ENCODE peak calls at places on chromosome 1, in nine cellular contexts. J is Peyer's patch; V is CD4-positive, alpha-beta T cell; O is tibial artery; P is SK-N-SH; Q is neural progenitor cell; H is hepatocyte; G is dorsolateral prefrontal cortex; I is esophagus squamous epithelium. Y is an unnamed sample.

GRCh38 chr1:95308276-95308675 is 74.3 kb downstream of the RWDD3 start:
- DNase-seq in J (no peak), V (no peak), O (no peak), P (no peak), Q (no peak), H (no peak), G (no peak), I (no peak), Y (peak; percentile 8)

GRCh38 chr1:230710543-230710904 is 3.4 kb downstream of the AGT start:
- DNase-seq in J (no peak), V (no peak), O (no peak), P (no peak), Q (no peak), H (no peak), G (no peak), I (no peak), Y (no peak)

GRCh38 chr1:229786974-229787610 is 161.0 kb downstream of the URB2 start:
- DNase-seq in J (no peak), V (no peak), O (no peak), P (no peak), Q (no peak), H (no peak), G (no peak), I (no peak), Y (no peak)

GRCh38 chr1:78049396-78049795 is 3.6 kb downstream of the GIPC2 start:
- DNase-seq in J (no peak), V (no peak), O (no peak), P (no peak), Q (no peak), H (no peak), G (no peak), I (no peak), Y (no peak)

GRCh38 chr1:178282949-178283367 is 189.1 kb downstream of the RASAL2 start:
- DNase-seq in J (no peak), V (no peak), O (no peak), P (peak; percentile 24), Q (no peak), H (peak; percentile 44), G (no peak), I (no peak), Y (no peak)

GRCh38 chr1:23283660-23284602 is 60.2 kb downstream of the HNRNPR start:
- DNase-seq in J (no peak), V (no peak), O (no peak), P (no peak), Q (no peak), H (no peak), G (no peak), I (no peak), Y (no peak)

GRCh38 chr1:167734841-167735240 is 13.1 kb downstream of the MPZL1 start:
- DNase-seq in J (no peak), V (no peak), O (no peak), P (no peak), Q (no peak), H (no peak), G (no peak), I (no peak), Y (no peak)

GRCh38 chr1:67958472-67958871 is 92.0 kb downstream of the DIRAS3 start:
- DNase-seq in J (no peak), V (no peak), O (no peak), P (no peak), Q (no peak), H (no peak), G (no peak), I (no peak), Y (no peak)

GRCh38 chr1:244957122-244957521 is 92.8 kb upstream of the HNRNPU start:
- DNase-seq in J (no peak), V (no peak), O (no peak), P (no peak), Q (no peak), H (no peak), G (no peak), I (no peak), Y (no peak)

GRCh38 chr1:9269078-9269501 is 23.6 kb upstream of the SPSB1 start:
- DNase-seq in J (no peak), V (no peak), O (no peak), P (no peak), Q (no peak), H (no peak), G (peak; percentile 28), I (no peak), Y (no peak)

GRCh38 chr1:63320024-63320799 is 2.2 kb upstream of the FOXD3 start:
- DNase-seq in J (no peak), V (no peak), O (no peak), P (peak; percentile 65), Q (peak; percentile 61), H (peak; percentile 6), G (no peak), I (no peak), Y (no peak)

GRCh38 chr1:21258331-21259134 is 31.7 kb downstream of the ECE1 start:
- DNase-seq in J (no peak), V (no peak), O (no peak), P (no peak), Q (no peak), H (no peak), G (no peak), I (no peak), Y (no peak)

DNA sequence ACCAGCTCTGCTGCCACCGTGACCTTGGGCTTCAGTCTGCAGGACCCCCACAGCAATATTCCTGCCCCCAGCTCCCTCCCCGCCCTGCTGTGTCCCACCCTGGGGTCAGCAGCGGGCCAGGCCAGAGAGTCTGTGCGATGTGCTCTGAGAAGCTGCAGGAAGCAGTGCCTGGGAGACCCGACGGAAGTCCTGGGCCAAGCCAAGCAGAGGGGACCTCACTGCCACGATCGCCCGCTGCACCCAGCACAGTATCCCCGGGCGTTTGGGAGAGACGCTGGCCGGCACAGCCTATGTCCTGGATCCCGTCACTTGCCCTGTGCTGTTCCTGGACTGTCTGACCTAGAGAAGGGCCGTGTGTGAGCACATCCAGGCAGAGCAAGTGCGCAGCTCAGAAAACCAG is 106.6 kb upstream of the TTC34 start:
- DNase-seq in J (no peak), V (no peak), O (no peak), P (no peak), Q (no peak), H (no peak), G (no peak), I (no peak), Y (no peak)
- H3K27me3 ChIP-seq in J (no peaks in the 10 kb centered on the region), V (no peaks in the 10 kb centered on the region), O (peaks cover 30% of the 10 kb centered on the region), P (no peaks in the 10 kb centered on the region), Q (no peaks in the 10 kb centered on the region), H (no peaks in the 10 kb centered on the region), G (no peaks in the 10 kb centered on the region), I (no peaks in the 10 kb centered on the region), Y (peaks cover 34% of the 10 kb centered on the region)

DNA sequence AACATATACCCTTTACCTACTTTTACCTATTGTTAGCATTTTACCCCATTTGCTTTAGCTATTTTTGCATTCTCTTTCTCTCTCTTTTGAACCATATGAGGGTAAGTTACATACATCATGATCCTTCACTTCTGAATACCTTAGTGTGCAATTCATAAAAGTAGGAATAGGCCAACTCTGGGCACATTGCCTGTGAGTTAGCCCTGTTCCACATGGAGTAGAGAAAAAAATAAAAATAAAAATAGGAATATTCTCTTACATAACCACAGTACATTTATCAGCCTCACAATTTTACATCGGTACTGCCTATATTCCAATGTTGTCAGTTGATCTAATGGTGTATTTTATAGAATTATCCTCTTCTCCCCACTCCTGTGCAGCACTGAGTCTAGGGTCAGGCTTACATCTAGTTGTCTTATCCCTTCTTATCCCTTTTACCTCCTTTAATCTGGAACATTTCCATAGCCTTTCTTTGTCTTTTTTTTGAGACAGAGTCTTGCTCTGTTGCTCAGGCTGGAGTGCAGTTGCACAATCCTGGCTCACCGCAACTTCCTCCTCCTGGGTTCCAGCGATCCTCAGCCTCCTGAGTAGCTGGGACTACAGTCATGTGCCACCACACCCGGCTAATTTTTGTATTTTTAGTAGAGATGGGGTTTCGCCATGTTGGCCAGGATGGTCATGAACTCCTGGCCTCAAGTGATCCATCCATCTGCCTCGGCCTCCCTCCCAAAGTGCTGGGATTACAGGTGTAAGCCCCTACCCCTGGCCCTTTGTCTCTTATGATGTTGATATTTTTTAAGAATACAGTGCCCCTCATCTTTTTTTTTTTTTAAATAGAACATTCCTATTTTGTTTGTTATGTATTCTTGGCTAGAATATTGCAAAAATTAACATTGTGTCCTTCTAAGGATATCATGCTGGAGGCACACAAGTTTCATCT is 11.1 kb upstream of the SLC30A1 start:
- DNase-seq in J (peak; percentile 26), V (no peak), O (peak; percentile 92), P (no peak), Q (no peak), H (no peak), G (no peak), I (no peak), Y (no peak)
- TF ChIP-seq CTCF in J (no peak), V (no peak), O (no peak), P (no peak), Q (no peak), H (no peak), G (no peak), I (no peak), Y (no peak)

DNA sequence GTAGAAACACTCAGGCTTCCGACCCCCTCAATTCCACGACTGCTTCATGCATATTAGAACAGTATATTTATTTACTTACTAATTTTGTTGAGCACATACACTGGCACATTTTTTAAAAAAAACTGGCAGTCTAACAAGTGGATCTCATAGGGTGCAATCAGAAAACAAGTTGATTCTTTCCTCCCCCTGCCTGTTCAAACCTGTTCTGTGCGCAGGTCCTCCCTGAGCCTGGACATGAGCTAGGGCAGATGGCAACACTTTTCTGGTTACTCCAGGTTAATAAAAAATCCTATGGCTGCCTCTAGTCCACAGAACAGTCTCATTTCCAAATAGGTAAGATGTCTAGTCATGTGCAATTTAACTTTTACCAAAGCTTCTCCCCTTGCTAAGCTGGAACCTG is 18.6 kb downstream of the HSD11B1 start:
- DNase-seq in J (no peak), V (no peak), O (no peak), P (no peak), Q (no peak), H (no peak), G (no peak), I (no peak), Y (no peak)
- H3K27me3 ChIP-seq in J (no peaks in the 10 kb centered on the region), V (no peaks in the 10 kb centered on the region), O (no peaks in the 10 kb centered on the region), P (no peaks in the 10 kb centered on the region), Q (peaks cover 5% of the 10 kb centered on the region), H (peaks cover 4% of the 10 kb centered on the region), G (no peaks in the 10 kb centered on the region), I (no peaks in the 10 kb centered on the region), Y (no peaks in the 10 kb centered on the region)

GRCh38 chr1:153976819-153977249 is 640 bp downstream of the JTB start:
- DNase-seq in J (no peak), V (no peak), O (no peak), P (peak; percentile 30), Q (peak; percentile 34), H (no peak), G (no peak), I (no peak), Y (no peak)

GRCh38 chr1:153973478-153973877 is 4.0 kb downstream of the JTB start:
- DNase-seq in J (no peak), V (no peak), O (no peak), P (no peak), Q (no peak), H (no peak), G (no peak), I (no peak), Y (no peak)

GRCh38 chr1:153978274-153978909 is 918 bp upstream of the JTB start:
- DNase-seq in J (no peak), V (no peak), O (no peak), P (no peak), Q (no peak), H (no peak), G (no peak), I (no peak), Y (no peak)

GRCh38 chr1:153973071-153973470 is 4.4 kb downstream of the JTB start:
- DNase-seq in J (no peak), V (no peak), O (no peak), P (no peak), Q (no peak), H (no peak), G (no peak), I (no peak), Y (no peak)

GRCh38 chr1:153977250-153978240 is at the start of gene JTB:
- DNase-seq in J (peak; percentile 95), V (peak; percentile 81), O (peak; percentile 92), P (peak; percentile 89), Q (peak; percentile 96), H (peak; percentile 93), G (peak; percentile 93), I (peak; percentile 66), Y (peak; percentile 89)
- TF ChIP-seq CTCF in J (no peak), V (no peak), O (no peak), P (no peak), Q (no peak), H (no peak), G (peak; percentile 17), I (no peak), Y (no peak)